ENCODE peak calls at places on chromosomes 2 and 18, in four cellular contexts. U is H1, X is H9, H is IMR-90. T is an unnamed sample.

GRCh38 chr2:192035731-192036442 is 158.8 kb downstream of the TMEFF2 start:
- DNase-seq in U (no peak), X (no peak), H (peak), T (no peak)

GRCh38 chr2:205685314-205686230 is 3.3 kb downstream of the NRP2 start:
- DNase-seq in U (peak), X (peak), H (peak), T (peak)

GRCh38 chr18:58996131-58996632 is 131.5 kb downstream of the ZNF532 start:
- DNase-seq in U (no peak), X (no peak), H (peak), T (no peak)

GRCh38 chr2:86413296-86414085 is 27.7 kb upstream of the KDM3A start:
- DNase-seq in U (no peak), X (no peak), H (no peak), T (peak)

GRCh38 chr2:241257419-241258032 is 57.9 kb downstream of the HDLBP start:
- DNase-seq in U (no peak), X (no peak), H (no peak), T (no peak)

GRCh38 chr2:54060000-54060399 is 55.4 kb upstream of the ACYP2 start:
- DNase-seq in U (no peak), X (no peak), H (peak), T (no peak)

GRCh38 chr2:167572895-167573294 is 674.5 kb downstream of the STK39 start:
- DNase-seq in U (no peak), X (no peak), H (no peak), T (no peak)

GRCh38 chr2:9002637-9003365 is 683 bp downstream of the MBOAT2 start:
- DNase-seq in U (peak), X (no peak), H (no peak), T (peak)

GRCh38 chr18:67694787-67695186 is 178.3 kb upstream of the DSEL start:
- DNase-seq in U (no peak), X (no peak), H (peak), T (no peak)

GRCh38 chr2:63850650-63851049 is 9.0 kb downstream of the UGP2 start:
- DNase-seq in U (no peak), X (no peak), H (no peak), T (no peak)

GRCh38 chr2:144084114-144084661 is 435.7 kb downstream of the ZEB2 start:
- DNase-seq in U (no peak), X (no peak), H (peak), T (no peak)

GRCh38 chr2:127175406-127175805 is 44.7 kb downstream of the CYP27C1 start:
- DNase-seq in U (no peak), X (no peak), H (peak), T (no peak)

GRCh38 chr2:119823734-119824334 is 64.1 kb downstream of the PTPN4 start:
- DNase-seq in U (no peak), X (no peak), H (peak), T (peak)

GRCh38 chr2:217919781-217920351 is 82.9 kb downstream of the TNS1 start:
- DNase-seq in U (no peak), X (peak), H (peak), T (peak)

GRCh38 chr2:8578335-8579244 is 103.3 kb upstream of the ID2 start:
- DNase-seq in U (no peak), X (peak), H (peak), T (no peak)

GRCh38 chr2:169095631-169096105 is 26.3 kb downstream of the DHRS9 start:
- DNase-seq in U (no peak), X (no peak), H (peak), T (no peak)

GRCh38 chr2:48362515-48362914 is 167.4 kb upstream of the STON1 start:
- DNase-seq in U (no peak), X (no peak), H (no peak), T (peak)

GRCh38 chr2:202034249-202035088 is 814 bp downstream of the FZD7 start:
- DNase-seq in U (no peak), X (no peak), H (no peak), T (peak)

GRCh38 chr2:197201874-197202273 is 108.7 kb downstream of the ANKRD44 start:
- DNase-seq in U (no peak), X (no peak), H (no peak), T (no peak)

GRCh38 chr2:198917926-198918325 is 539.8 kb downstream of the SATB2 start:
- DNase-seq in U (no peak), X (no peak), H (no peak), T (no peak)

DNA sequence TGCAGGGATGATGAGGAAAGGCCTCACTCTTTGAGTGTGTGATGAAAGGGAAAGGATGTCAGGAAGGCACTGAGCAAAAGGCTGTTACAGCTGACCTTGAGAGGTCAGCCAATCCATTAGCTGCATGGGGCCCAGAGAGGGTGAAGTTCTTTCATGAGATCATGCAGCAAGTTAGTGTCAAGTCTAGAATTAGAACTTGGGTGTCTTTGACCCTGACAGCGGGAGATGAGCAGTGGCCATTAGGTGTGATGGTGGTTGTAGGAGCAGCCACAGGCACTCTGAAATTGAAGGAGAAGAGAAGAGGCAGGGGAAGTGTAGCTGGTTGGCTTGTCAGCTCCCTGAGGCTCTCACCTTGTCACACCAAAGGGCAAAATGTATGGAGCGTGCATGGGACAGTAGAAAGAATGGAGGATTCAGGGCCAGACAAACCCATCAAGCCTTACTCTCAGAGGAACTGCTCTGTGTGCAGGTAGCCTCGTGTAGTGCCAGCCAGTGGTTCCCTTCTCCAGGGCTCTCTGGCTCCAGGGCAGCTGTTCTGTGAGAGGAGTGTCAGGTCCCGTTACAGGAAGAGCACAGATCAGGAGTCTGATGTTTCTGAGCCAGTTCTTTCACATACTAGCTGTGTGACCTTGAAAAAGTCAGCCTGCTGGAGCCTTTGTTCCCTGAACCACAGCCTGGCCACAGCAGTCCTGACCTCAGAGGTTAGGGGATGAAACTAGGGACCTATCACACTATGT is 35.9 kb downstream of the MAP4K4 start:
- DNase-seq in U (no peak), X (no peak), H (no peak), T (no peak)
- H3K18ac ChIP-seq in U (no peak), X (no peak), H (no peak), T (no peak)

DNA sequence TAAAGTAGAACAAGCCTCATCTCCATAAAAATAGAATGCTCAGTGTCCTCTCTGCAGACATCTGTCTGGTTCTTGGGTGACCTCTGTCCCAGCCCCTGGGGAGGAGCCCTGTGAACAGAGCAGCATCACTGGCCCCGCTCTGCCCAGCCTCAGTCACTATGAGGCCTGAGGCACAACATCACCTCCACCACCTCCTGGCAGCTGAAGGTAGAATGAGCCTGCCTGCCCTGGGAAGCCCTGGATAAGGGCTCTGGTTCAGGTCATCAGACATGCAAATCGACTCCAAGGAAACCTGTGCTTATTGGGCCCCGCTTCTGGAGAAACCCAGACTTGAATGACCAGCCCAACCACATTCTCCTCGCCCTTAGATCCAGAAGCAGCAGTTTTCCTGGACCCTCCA is 229.5 kb downstream of the ANKRD36B start:
- DNase-seq in U (peak), X (peak), H (no peak), T (peak)
- H2BK120ac ChIP-seq in U (no peak), X (no peak), H (no peak), T (no peak)

GRCh38 chr2:68222287-68222686 is 30.0 kb downstream of the PPP3R1 start:
- DNase-seq in U (no peak), X (no peak), H (no peak), T (no peak)

GRCh38 chr2:68218343-68218901 is 33.9 kb downstream of the PPP3R1 start:
- DNase-seq in U (no peak), X (no peak), H (no peak), T (no peak)

GRCh38 chr2:68217729-68218128 is 34.6 kb downstream of the PPP3R1 start:
- DNase-seq in U (no peak), X (no peak), H (no peak), T (no peak)

GRCh38 chr2:68225119-68225632 is 27.2 kb downstream of the PPP3R1 start:
- DNase-seq in U (no peak), X (peak), H (peak), T (peak)

GRCh38 chr2:68223419-68223818 is 28.9 kb downstream of the PPP3R1 start:
- DNase-seq in U (no peak), X (no peak), H (peak), T (no peak)
- H3K56ac ChIP-seq in U (no peak), X (no peak), H (no peak), T (no peak)

GRCh38 chr18:22170421-22171262 is 1.3 kb downstream of the GATA6 start:
- DNase-seq in U (peak), X (peak), H (peak), T (peak)
- H3K18ac ChIP-seq in U (no peak), X (no peak), H (peak), T (peak)

GRCh38 chr2:88568179-88568578 is 59.1 kb downstream of the EIF2AK3 start:
- DNase-seq in U (no peak), X (no peak), H (no peak), T (no peak)

GRCh38 chr2:88563134-88563533 is 64.1 kb downstream of the EIF2AK3 start:
- DNase-seq in U (no peak), X (no peak), H (peak), T (no peak)

GRCh38 chr2:88561646-88562388 is 65.4 kb downstream of the EIF2AK3 start:
- DNase-seq in U (no peak), X (no peak), H (no peak), T (no peak)

GRCh38 chr2:88560619-88561307 is 66.5 kb downstream of the EIF2AK3 start:
- DNase-seq in U (no peak), X (no peak), H (no peak), T (no peak)

DNA sequence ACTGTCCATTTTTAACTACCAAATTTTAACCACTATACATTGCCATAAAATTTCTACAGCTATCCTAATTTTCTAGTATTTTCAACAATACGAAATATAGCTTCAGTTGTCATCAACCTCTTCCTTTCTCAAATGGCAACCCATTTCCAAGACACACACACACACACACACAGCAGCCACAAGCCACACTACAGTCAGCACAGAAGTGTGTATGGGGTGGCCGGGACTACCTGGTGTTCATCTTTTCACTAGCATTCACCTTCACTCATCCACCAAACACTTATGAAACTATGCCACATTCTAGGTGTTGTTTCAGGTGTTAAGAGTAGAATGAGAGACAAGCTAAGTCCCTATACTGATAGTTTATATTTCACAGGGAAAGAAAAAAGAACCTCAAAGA is 62.9 kb downstream of the EIF2AK3 start:
- DNase-seq in U (no peak), X (no peak), H (no peak), T (no peak)
- H2BK120ac ChIP-seq in U (no peak), X (no peak), H (no peak), T (no peak)

GRCh38 chr2:16314001-16314400 is 351.6 kb downstream of the CYRIA start:
- DNase-seq in U (no peak), X (no peak), H (no peak), T (no peak)
- H3K56ac ChIP-seq in U (no peak), X (no peak), H (no peak), T (no peak)

T was measured in mesendoderm.